ENCODE peak calls at places on chromosomes 5 and 9, in four cellular contexts. W, C, R and K are unnamed samples.

GRCh38 chr5:83921794-83922193 is 201.1 kb upstream of the HAPLN1 start:
- DNase-seq in W (no peak), C (no peak), R (no peak), K (no peak)

GRCh38 chr9:75452512-75452911 is 364.2 kb downstream of the OSTF1 start:
- DNase-seq in W (no peak), C (no peak), R (peak), K (no peak)

GRCh38 chr9:134734270-134734669 is 92.7 kb downstream of the COL5A1 start:
- DNase-seq in W (no peak), C (peak), R (no peak), K (peak)

GRCh38 chr9:109307380-109308240 is 13.2 kb downstream of the EPB41L4B start:
- DNase-seq in W (no peak), C (no peak), R (no peak), K (peak)

GRCh38 chr5:136646915-136647314 is 281.6 kb upstream of the TRPC7 start:
- DNase-seq in W (no peak), C (no peak), R (no peak), K (no peak)

GRCh38 chr5:171223927-171224326 is 85.1 kb upstream of the TLX3 start:
- DNase-seq in W (no peak), C (no peak), R (no peak), K (no peak)

GRCh38 chr5:56314536-56314935 is 81.4 kb upstream of the ANKRD55 start:
- DNase-seq in W (no peak), C (peak), R (peak), K (peak)

GRCh38 chr9:27749838-27750237 is 176.6 kb upstream of the C9orf72 start:
- DNase-seq in W (no peak), C (no peak), R (no peak), K (peak)

GRCh38 chr5:26805076-26805475 is 233.3 kb downstream of the CDH9 start:
- DNase-seq in W (no peak), C (no peak), R (no peak), K (peak)

GRCh38 chr9:69371001-69371400 is 46.0 kb downstream of the ENTREP1 start:
- DNase-seq in W (no peak), C (no peak), R (no peak), K (no peak)

GRCh38 chr5:140329739-140330481 is 16.5 kb downstream of the HBEGF start:
- DNase-seq in W (no peak), C (no peak), R (peak), K (no peak)

GRCh38 chr5:965604-966344 is 42.8 kb upstream of the NKD2 start:
- DNase-seq in W (no peak), C (no peak), R (no peak), K (no peak)